ENCODE peak calls at places on chromosomes 3 and 15, in five cellular contexts. N is testis, S is dorsolateral prefrontal cortex, W is cardiac muscle cell, Z is sigmoid colon. P is an unnamed sample.

GRCh38 chr3:132838477-132838876 is 116.3 kb upstream of the NPHP3 start:
- DNase-seq in Z (no peak), N (no peak), S (no peak), W (no peak), P (no peak)

GRCh38 chr3:52406231-52406661 is 38.7 kb downstream of the SEMA3G start:
- DNase-seq in N (no peak), W (no peak), Z (peak; percentile 54), S (no peak), P (no peak)

GRCh38 chr3:139346771-139347170 is 3.0 kb downstream of the MRPS22 start:
- DNase-seq in N (no peak), W (no peak), S (no peak), Z (no peak), P (no peak)

GRCh38 chr3:148450819-148451218 is 246.9 kb upstream of the AGTR1 start:
- DNase-seq in N (peak; percentile 12), W (no peak), Z (no peak), S (no peak), P (no peak)

GRCh38 chr15:74614744-74615312 is 808 bp upstream of the CLK3 start:
- DNase-seq in N (peak; percentile 85), Z (peak; percentile 94), W (peak; percentile 84), S (peak; percentile 63), P (peak; percentile 86)

GRCh38 chr3:106241593-106241992 is 372.8 kb upstream of the CBLB start:
- DNase-seq in W (no peak), N (no peak), Z (no peak), S (no peak), P (no peak)

GRCh38 chr3:169886671-169887070 is 16.9 kb upstream of the LRRC31 start:
- DNase-seq in Z (peak; percentile 83), W (peak; percentile 87), S (peak; percentile 54), N (peak; percentile 38), P (peak; percentile 97)

GRCh38 chr3:66261318-66261717 is 40.5 kb downstream of the SLC25A26 start:
- DNase-seq in N (no peak), S (no peak), W (peak; percentile 19), Z (no peak), P (no peak)

GRCh38 chr15:28915041-28915810 is 29.5 kb downstream of the APBA2 start:
- DNase-seq in Z (peak; percentile 27), N (no peak), S (no peak), W (no peak), P (no peak)

GRCh38 chr3:181616088-181617070 is 95.3 kb upstream of the SOX2 start:
- DNase-seq in N (no peak), Z (no peak), S (no peak), W (no peak), P (no peak)

GRCh38 chr15:66772967-66773873 is 71.2 kb downstream of the SMAD6 start:
- DNase-seq in W (peak; percentile 77), S (no peak), N (peak; percentile 52), Z (peak; percentile 75), P (peak; percentile 71)

GRCh38 chr15:74311734-74312444 is 55.6 kb downstream of the CYP11A1 start:
- DNase-seq in W (no peak), N (peak; percentile 27), S (no peak), Z (no peak), P (no peak)

GRCh38 chr3:79515072-79515471 is 252.7 kb downstream of the ROBO1 start:
- DNase-seq in Z (no peak), W (peak; percentile 90), S (peak; percentile 63), N (no peak), P (no peak)

GRCh38 chr15:25543156-25543555 is 104.3 kb upstream of the UBE3A start:
- DNase-seq in S (peak; percentile 79), W (peak; percentile 24), Z (peak; percentile 90), N (peak; percentile 84), P (peak; percentile 88)

GRCh38 chr3:140198242-140198641 is 263.3 kb downstream of the CLSTN2 start:
- DNase-seq in S (peak; percentile 82), W (no peak), Z (no peak), N (no peak), P (no peak)

GRCh38 chr3:159929181-159929893 is 59.3 kb upstream of the IL12A start:
- DNase-seq in Z (no peak), N (no peak), S (no peak), W (peak; percentile 66), P (no peak)

GRCh38 chr3:175266993-175267960 is 408.1 kb downstream of the NAALADL2 start:
- DNase-seq in N (no peak), W (peak; percentile 14), Z (no peak), S (no peak), P (no peak)

GRCh38 chr3:120645083-120645800 is 36.8 kb downstream of the HGD start:
- DNase-seq in S (peak; percentile 79), W (peak; percentile 78), N (no peak), Z (no peak), P (no peak)

GRCh38 chr3:47344971-47345370 is 35.9 kb upstream of the PTPN23 start:
- DNase-seq in N (no peak), S (no peak), W (no peak), Z (peak; percentile 30), P (no peak)

GRCh38 chr3:64195786-64196185 is 29.5 kb downstream of the PRICKLE2 start:
- DNase-seq in S (no peak), N (no peak), W (no peak), Z (no peak), P (no peak)

DNA sequence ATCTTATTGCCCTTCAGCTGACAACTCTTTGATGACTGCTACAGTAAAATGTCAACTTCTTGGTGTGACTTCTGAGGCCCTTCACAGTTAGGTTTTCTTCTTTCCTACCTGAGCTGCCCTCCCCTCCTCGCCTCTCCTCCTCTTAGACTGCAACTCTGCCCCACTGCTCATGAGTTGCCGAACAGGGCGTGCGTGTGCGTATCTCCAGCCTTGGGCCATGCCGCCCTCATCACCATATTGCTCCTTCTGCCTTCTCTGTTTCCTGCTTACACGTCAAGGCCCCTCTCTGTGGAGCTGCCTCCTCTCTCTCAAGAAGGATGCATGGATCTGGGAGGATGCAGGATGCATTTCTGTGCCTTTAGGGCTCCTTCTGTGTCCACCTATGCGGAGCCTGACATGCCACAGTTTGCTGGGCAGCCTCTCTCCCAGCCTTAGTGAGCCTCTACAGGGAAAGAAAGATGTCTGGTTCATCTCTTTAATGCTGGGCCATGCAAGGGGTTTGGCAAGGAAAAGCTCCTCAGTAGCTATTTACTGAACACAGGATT is 205.9 kb downstream of the RPLP1 start:
- DNase-seq in S (no peak), W (no peak), Z (no peak), N (no peak), P (no peak)
- H3K27me3 ChIP-seq in S (peaks cover 9% of the 10 kb centered on the region), W (peaks cover 6% of the 10 kb centered on the region), Z (no peaks in the 10 kb centered on the region), N (no peaks in the 10 kb centered on the region), P (no peaks in the 10 kb centered on the region)

GRCh38 chr3:39103324-39103693 is 4.1 kb downstream of the GORASP1 start:
- DNase-seq in W (no peak), Z (no peak), S (no peak), N (no peak), P (no peak)

GRCh38 chr3:39103791-39104552 is 3.5 kb downstream of the GORASP1 start:
- DNase-seq in Z (no peak), S (no peak), N (peak; percentile 13), W (no peak), P (no peak)

GRCh38 chr3:39101022-39101689 is 6.3 kb downstream of the GORASP1 start:
- DNase-seq in W (peak; percentile 50), Z (no peak), N (no peak), S (no peak), P (peak; percentile 27)

GRCh38 chr3:39100500-39100886 is 6.9 kb downstream of the GORASP1 start:
- DNase-seq in S (no peak), Z (no peak), W (no peak), N (no peak), P (no peak)

DNA sequence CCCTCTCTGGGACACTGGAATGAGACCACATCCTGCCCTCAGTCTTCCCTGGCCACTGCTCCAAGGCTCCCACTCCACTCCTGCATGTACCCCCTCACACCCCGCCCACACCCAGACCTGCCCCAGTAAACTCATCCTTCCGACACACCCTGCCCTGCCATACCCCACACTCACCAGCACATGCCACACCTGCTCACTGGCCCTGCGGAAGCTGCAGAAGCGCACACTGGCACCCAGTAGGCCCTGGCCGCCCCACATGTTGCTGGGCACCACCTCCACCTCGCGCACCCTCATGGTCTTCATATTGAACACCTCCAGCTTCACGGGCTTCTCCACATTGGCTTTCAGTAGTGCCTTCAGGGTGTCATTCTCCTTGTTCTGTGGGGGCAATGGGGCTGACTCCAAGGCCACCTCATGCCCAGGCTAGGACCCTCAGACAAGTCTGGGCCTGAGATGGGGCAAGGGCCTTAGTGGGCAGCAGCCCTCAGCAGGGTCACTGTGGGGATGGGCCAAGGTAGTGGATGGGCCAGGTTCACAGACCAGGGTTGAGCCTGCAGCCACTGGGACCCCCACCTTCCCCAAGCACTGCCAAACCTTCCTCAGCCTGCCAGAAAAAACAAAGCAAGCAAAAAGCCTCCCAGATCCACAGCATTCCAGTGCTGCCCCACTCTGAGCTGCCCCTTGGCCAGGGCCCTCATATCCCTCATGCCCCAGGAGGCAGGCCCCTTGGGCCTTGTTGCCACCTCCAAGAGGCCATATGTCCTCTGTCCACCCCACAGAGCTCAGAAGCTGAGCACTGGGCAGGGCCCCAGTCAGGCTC is 4.7 kb downstream of the GORASP1 start:
- DNase-seq in W (no peak), Z (no peak), S (no peak), N (no peak), P (no peak)
- H3K27me3 ChIP-seq in W (no peaks in the 10 kb centered on the region), Z (no peaks in the 10 kb centered on the region), S (no peaks in the 10 kb centered on the region), N (no peaks in the 10 kb centered on the region), P (no peaks in the 10 kb centered on the region)

DNA sequence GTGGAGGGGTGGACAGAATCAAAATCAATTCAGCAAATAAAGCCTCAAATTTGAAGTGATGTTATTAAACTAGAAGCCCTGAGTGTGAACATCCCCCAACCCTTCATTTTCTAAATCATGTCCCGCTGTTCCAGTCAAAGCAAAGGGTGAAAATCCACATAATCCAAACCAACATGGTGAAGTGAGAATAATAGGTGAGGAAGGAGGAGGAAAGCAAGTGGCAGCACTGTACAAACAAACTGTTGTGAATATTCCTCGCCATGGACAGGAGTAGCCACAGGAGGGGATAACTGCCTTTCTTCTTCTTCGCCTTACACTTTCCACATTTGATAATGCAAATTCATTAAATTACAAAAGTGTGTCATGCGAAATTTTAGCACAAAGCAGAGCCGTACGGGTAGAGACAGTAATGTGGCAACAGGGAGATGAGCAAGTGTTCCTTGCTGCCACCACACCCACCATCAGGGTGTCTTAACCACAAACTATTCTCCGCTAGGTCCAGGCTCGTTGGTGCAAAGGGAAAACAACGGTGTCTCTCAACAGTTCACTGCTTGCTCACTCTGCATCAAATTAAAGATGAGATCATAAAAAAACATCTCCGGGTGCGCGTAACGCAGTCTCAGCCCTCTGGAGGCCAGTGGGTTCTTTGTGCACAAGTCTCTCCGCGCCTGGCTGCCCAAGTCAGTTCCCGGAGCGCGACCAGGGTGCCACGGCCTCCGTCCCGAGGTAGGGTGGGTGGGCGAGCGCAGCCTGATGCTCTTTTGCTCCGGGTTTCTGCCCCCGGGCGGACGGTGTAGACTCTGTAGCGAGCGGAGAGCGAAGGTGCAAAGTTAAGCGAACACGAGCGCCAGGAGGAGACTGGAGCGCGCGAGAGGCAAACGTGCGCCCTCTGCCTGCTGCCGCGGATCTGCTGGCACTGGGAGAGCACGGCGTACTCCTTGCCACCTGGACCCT is 6.7 kb downstream of the EPHA3 start:
- DNase-seq in W (peak; percentile 67), Z (peak; percentile 76), N (peak; percentile 77), S (peak; percentile 74), P (peak; percentile 90)
- H3K27me3 ChIP-seq in W (peaks cover 18% of the 10 kb centered on the region), Z (no peaks in the 10 kb centered on the region), N (no peaks in the 10 kb centered on the region), S (peaks cover 5% of the 10 kb centered on the region), P (no peaks in the 10 kb centered on the region)

DNA sequence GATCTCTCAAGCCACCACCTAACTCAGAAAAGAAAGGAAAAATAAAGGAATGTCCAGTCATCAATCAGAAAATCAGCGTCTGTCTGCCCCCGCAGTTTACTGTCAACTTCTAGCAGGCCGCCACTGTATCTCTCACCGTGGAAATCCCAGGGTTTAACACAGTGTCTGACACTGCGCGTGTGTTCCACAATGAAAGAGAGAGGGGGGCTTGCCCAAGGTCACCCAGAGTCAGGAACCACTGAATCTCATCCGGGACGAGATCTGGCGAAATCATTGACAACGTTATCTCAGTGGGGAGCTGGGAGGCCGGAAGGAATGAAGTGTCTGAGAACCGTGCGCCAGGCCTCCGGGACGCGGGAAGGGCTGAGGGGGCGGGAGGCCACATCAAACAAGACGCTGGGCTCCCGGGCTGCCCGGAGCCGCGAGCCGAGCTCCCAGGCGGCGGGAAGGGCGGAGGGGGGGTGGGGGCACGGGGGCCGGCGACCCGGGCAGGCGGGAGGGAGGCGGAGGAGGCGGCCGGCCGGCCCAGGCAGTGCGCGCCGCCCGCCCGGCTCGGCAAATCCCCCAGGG is 2.2 kb upstream of the HES1 start:
- DNase-seq in N (peak; percentile 61), S (no peak), Z (peak; percentile 83), W (peak; percentile 78), P (peak; percentile 61)
- H3K27me3 ChIP-seq in N (no peaks in the 10 kb centered on the region), S (no peaks in the 10 kb centered on the region), Z (no peaks in the 10 kb centered on the region), W (no peaks in the 10 kb centered on the region), P (no peaks in the 10 kb centered on the region)